ENCODE peak calls at places on chromosomes 16 and 17, in ten cellular contexts. Q is iPS DF 6.9; L is SK-N-MC; Y is testis; I is upper lobe of left lung; W is AG04450; R is stomach; H is hepatocyte; T is effector memory CD4-positive, alpha-beta T cell; D is MM.1S. M is an unnamed sample.
A peak's percentile ranks its signal among the peaks of the same experiment; 100 is the strongest.

GRCh38 chr16:88298166-88298881 is 84.4 kb upstream of the ZNF469 start:
- DNase-seq in W (no peak), I (no peak), Q (no peak), R (no peak), Y (peak; percentile 73), H (no peak), T (no peak), D (no peak), L (no peak), M (no peak)

GRCh38 chr17:77824780-77825280 is 133.7 kb upstream of the TNRC6C start:
- DNase-seq in Y (no peak), I (no peak), T (no peak), L (no peak), R (no peak), H (no peak), W (no peak), Q (no peak), D (no peak), M (no peak)

GRCh38 chr16:11585460-11586374 is 1.0 kb downstream of the LITAF start:
- DNase-seq in I (peak; percentile 41), Y (peak; percentile 31), H (no peak), T (no peak), D (peak; percentile 20), R (peak; percentile 42), W (no peak), Q (no peak), L (no peak), M (no peak)

GRCh38 chr17:63832455-63832854 is 5.0 kb upstream of the FTSJ3 start:
- DNase-seq in R (no peak), W (no peak), Y (no peak), D (no peak), H (no peak), T (no peak), Q (no peak), I (no peak), L (no peak), M (no peak)

GRCh38 chr17:77473615-77474226 is 333.0 kb downstream of the SEC14L1 start:
- DNase-seq in H (peak; percentile 64), Q (no peak), Y (no peak), L (no peak), T (no peak), I (no peak), R (no peak), D (peak; percentile 4), W (no peak), M (no peak)

GRCh38 chr16:28237754-28238357 is 26.1 kb upstream of the XPO6 start:
- DNase-seq in Y (no peak), I (no peak), W (no peak), L (no peak), D (peak; percentile 15), R (no peak), Q (no peak), T (no peak), H (no peak), M (no peak)

GRCh38 chr16:19879241-19879792 is 5.3 kb downstream of the GPRC5B start:
- DNase-seq in H (peak; percentile 82), Y (no peak), D (no peak), T (no peak), L (no peak), R (no peak), Q (no peak), I (no peak), W (peak; percentile 11), M (no peak)

GRCh38 chr16:84532299-84532724 is 27.9 kb upstream of the MEAK7 start:
- DNase-seq in I (peak; percentile 48), Y (peak; percentile 72), H (peak; percentile 54), T (no peak), R (no peak), W (peak; percentile 94), L (no peak), D (no peak), Q (no peak), M (no peak)

GRCh38 chr16:79497951-79498350 is 102.6 kb downstream of the MAF start:
- DNase-seq in W (no peak), I (no peak), D (no peak), H (no peak), R (no peak), L (no peak), T (no peak), Q (no peak), Y (no peak), M (no peak)

DNA sequence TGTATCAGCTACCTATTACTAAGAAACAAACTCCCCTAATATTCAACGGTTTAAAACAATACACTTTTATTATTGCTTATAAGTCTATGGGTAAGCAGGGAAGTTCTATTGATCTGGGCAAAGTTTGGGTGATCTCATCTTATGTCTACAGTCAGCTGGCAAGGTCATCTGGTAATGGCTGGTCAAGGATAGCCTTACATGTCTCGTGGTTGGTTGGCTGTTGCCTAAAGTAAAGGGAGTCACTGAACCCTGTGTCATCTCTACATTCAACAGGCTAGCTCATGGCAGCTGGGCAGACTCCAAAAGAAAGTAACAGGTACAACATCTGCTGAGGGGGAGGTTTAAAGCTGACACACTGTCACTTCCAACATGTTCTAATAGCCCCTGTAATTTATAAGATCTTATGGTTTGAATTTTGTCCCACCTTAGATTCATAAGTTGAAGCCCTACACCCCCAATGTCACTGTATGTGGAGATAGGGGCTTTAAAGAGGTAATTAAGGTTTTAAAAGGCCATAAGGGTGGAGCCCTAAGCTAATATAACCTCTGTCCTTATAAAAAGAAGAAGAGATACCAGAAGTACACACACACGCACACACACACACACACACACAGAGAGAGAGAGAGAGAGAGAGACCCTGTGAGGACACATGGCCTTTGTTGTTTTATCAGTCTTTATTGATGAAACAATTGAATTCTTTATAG is 419.1 kb downstream of the NPIPA8 start:
- DNase-seq in Y (no peak), R (no peak), Q (no peak), L (no peak), T (no peak), W (no peak), D (no peak), I (no peak), H (peak; percentile 19), M (no peak)
- H3K9me3 ChIP-seq in Y (no peaks in the 10 kb centered on the region), R (peaks cover 21% of the 10 kb centered on the region), Q (peaks cover 1% of the 10 kb centered on the region), L (no peaks in the 10 kb centered on the region), T (no peaks in the 10 kb centered on the region), W (peaks cover 4% of the 10 kb centered on the region), D (no peaks in the 10 kb centered on the region), I (peaks cover 5% of the 10 kb centered on the region), H (no peaks in the 10 kb centered on the region), M (no peaks in the 10 kb centered on the region)

GRCh38 chr17:22303865-22304264 is 611.5 kb downstream of the KCNJ18 start:
- DNase-seq in W (no peak), R (no peak), Q (no peak), L (no peak), T (no peak), H (no peak), I (no peak), D (no peak), Y (no peak), M (no peak)
- H3K9me3 ChIP-seq in W (peaks cover 67% of the 10 kb centered on the region), R (peaks cover 32% of the 10 kb centered on the region), Q (peaks cover 17% of the 10 kb centered on the region), L (no peaks in the 10 kb centered on the region), T (no peaks in the 10 kb centered on the region), H (no peaks in the 10 kb centered on the region), I (peaks cover 8% of the 10 kb centered on the region), D (no peaks in the 10 kb centered on the region), Y (no peaks in the 10 kb centered on the region), M (no peaks in the 10 kb centered on the region)

GRCh38 chr17:70071620-70072019 is 3.4 kb upstream of the KCNJ16 start:
- DNase-seq in L (no peak), Y (no peak), H (no peak), D (no peak), R (no peak), Q (no peak), T (no peak), W (no peak), I (no peak), M (no peak)
- H3K9me3 ChIP-seq in L (no peaks in the 10 kb centered on the region), Y (no peaks in the 10 kb centered on the region), H (no peaks in the 10 kb centered on the region), D (no peaks in the 10 kb centered on the region), R (no peaks in the 10 kb centered on the region), Q (no peaks in the 10 kb centered on the region), T (no peaks in the 10 kb centered on the region), W (no peaks in the 10 kb centered on the region), I (no peaks in the 10 kb centered on the region), M (no peaks in the 10 kb centered on the region)

DNA sequence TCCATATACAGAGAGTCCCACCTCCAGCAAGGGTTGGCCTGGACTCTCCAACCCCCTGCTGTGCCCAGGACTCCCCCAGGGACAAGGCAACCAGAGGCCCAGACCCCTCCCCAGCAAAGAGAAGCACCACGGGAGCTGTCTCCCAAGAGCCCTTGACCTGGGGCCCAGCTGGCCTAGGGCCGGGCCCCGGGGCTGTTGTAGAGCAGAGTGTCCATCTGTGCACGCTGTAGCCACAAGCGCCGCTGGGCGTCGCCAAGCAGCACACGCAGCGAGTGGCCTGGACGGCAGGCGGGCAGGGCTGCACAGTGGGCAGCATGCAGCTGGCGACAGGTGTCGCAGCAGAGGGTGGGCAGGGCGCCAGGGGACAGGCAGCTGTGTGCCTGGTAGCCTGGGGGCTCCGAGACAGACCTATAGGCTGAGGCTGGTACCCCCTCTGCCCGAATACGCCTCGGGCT is 4.3 kb downstream of the SPATA2L start:
- DNase-seq in Y (no peak), R (no peak), D (no peak), L (no peak), Q (no peak), H (peak; percentile 28), W (no peak), I (no peak), T (no peak), M (no peak)
- H3K9me3 ChIP-seq in Y (no peaks in the 10 kb centered on the region), R (no peaks in the 10 kb centered on the region), D (no peaks in the 10 kb centered on the region), L (no peaks in the 10 kb centered on the region), Q (no peaks in the 10 kb centered on the region), H (no peaks in the 10 kb centered on the region), W (no peaks in the 10 kb centered on the region), I (no peaks in the 10 kb centered on the region), T (no peaks in the 10 kb centered on the region), M (no peaks in the 10 kb centered on the region)

GRCh38 chr16:12729448-12729847 is 74.2 kb downstream of the CPPED1 start:
- DNase-seq in T (no peak), W (no peak), Y (no peak), I (no peak), L (no peak), R (no peak), Q (no peak), D (no peak), H (no peak), M (no peak)
- H3K9me3 ChIP-seq in T (peaks cover 5% of the 10 kb centered on the region), W (peaks cover 34% of the 10 kb centered on the region), Y (no peaks in the 10 kb centered on the region), I (peaks cover 13% of the 10 kb centered on the region), L (no peaks in the 10 kb centered on the region), R (peaks cover 14% of the 10 kb centered on the region), Q (no peaks in the 10 kb centered on the region), D (no peaks in the 10 kb centered on the region), H (no peaks in the 10 kb centered on the region), M (no peaks in the 10 kb centered on the region)

GRCh38 chr16:31767267-31767666 is 106.3 kb upstream of the ZNF267 start:
- DNase-seq in D (no peak), Q (no peak), T (no peak), I (no peak), H (no peak), Y (no peak), L (no peak), W (no peak), R (no peak), M (no peak)

DNA sequence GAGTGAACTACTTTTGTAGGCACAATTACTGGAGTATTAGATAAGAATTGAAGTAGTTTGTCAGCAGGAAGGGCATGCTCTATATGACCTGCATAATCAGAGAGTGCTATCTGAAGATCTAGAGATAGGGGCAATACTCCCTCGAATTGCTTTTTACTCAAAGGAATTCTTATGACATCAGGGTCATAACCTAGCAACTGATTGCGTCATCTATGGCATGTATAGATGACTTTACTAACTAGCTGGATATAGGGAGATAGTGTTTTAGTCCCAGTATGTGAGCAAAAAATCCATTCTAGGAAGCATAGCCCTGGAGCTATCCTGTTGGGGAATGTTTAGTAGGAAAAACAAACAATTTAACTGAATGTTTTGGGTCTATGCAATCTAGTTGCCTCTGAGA is 109.5 kb upstream of the ZNF267 start:
- DNase-seq in H (no peak), W (no peak), Y (no peak), R (no peak), T (no peak), Q (no peak), L (no peak), D (no peak), I (no peak), M (no peak)
- H3K9me3 ChIP-seq in H (peaks cover 32% of the 10 kb centered on the region), W (peaks cover 38% of the 10 kb centered on the region), Y (peaks cover under 1% of the 10 kb centered on the region), R (peaks cover 82% of the 10 kb centered on the region), T (peaks cover 40% of the 10 kb centered on the region), Q (peaks cover under 1% of the 10 kb centered on the region), L (peaks cover 3% of the 10 kb centered on the region), D (no peaks in the 10 kb centered on the region), I (peaks cover 85% of the 10 kb centered on the region), M (peaks cover 31% of the 10 kb centered on the region)